ENCODE peak calls at places on chromosomes 4 and X, in nine cellular contexts. L, D, K, R, H, N, Q, S and J are unnamed samples.

GRCh38 chrX:152635941-152636340 is 1.8 kb upstream of the GABRQ start:
- DNase-seq in L (peak; percentile 35), D (peak; percentile 20), K (no peak), R (peak; percentile 71), H (no peak), N (peak; percentile 50), Q (peak; percentile 58), S (peak; percentile 55), J (peak; percentile 66)

GRCh38 chr4:164959896-164960295 is 17.6 kb downstream of the TRIM61 start:
- DNase-seq in L (no peak), D (peak; percentile 42), K (no peak), R (peak; percentile 48), H (no peak), N (peak; percentile 22), Q (no peak), S (peak; percentile 45), J (peak; percentile 95)

GRCh38 chr4:119207051-119207450 is 5.5 kb upstream of the USP53 start:
- DNase-seq in L (no peak), D (no peak), K (no peak), R (no peak), H (no peak), N (peak; percentile 50), Q (no peak), S (no peak), J (no peak)

GRCh38 chr4:173057906-173058305 is 110.7 kb upstream of the GALNT7 start:
- DNase-seq in L (no peak), D (no peak), K (no peak), R (peak; percentile 20), H (no peak), N (peak; percentile 12), Q (no peak), S (no peak), J (no peak)

GRCh38 chr4:78518551-78518950 is 33.0 kb upstream of the ANXA3 start:
- DNase-seq in L (no peak), D (no peak), K (no peak), R (no peak), H (no peak), N (no peak), Q (no peak), S (no peak), J (no peak)

GRCh38 chr4:87093443-87094123 is 126.8 kb downstream of the KLHL8 start:
- DNase-seq in L (peak; percentile 45), D (peak; percentile 69), K (no peak), R (peak; percentile 72), H (peak; percentile 69), N (peak; percentile 72), Q (peak; percentile 72), S (peak; percentile 97), J (peak; percentile 59)

GRCh38 chr4:162075691-162076090 is 88.1 kb downstream of the FSTL5 start:
- DNase-seq in L (no peak), D (no peak), K (no peak), R (no peak), H (no peak), N (no peak), Q (no peak), S (peak; percentile 33), J (peak; percentile 50)

GRCh38 chr4:141391771-141392170 is 171.1 kb downstream of the ZNF330 start:
- DNase-seq in L (no peak), D (peak; percentile 53), K (no peak), R (peak; percentile 96), H (no peak), N (no peak), Q (no peak), S (peak; percentile 46), J (peak; percentile 49)

GRCh38 chr4:142354794-142355416 is 491.2 kb downstream of the INPP4B start:
- DNase-seq in L (no peak), D (no peak), K (no peak), R (peak; percentile 37), H (no peak), N (no peak), Q (peak; percentile 42), S (no peak), J (no peak)

GRCh38 chr4:95549246-95550138 is 719 bp upstream of the UNC5C start:
- DNase-seq in L (peak; percentile 36), D (no peak), K (no peak), R (no peak), H (peak; percentile 79), N (peak; percentile 19), Q (peak; percentile 78), S (peak; percentile 35), J (peak; percentile 28)

GRCh38 chr4:95219109-95219508 is 329.7 kb downstream of the UNC5C start:
- DNase-seq in L (no peak), D (no peak), K (no peak), R (no peak), H (no peak), N (peak; percentile 89), Q (no peak), S (no peak), J (peak; percentile 5)

GRCh38 chrX:71923516-71923915 is 12.9 kb downstream of the NHSL2 start:
- DNase-seq in L (no peak), D (no peak), K (no peak), R (no peak), H (no peak), N (no peak), Q (no peak), S (peak; percentile 2), J (peak; percentile 48)

GRCh38 chrX:47156611-47157520 is 11.8 kb downstream of the RBM10 start:
- DNase-seq in L (no peak), D (no peak), K (no peak), R (no peak), H (no peak), N (no peak), Q (no peak), S (no peak), J (no peak)

GRCh38 chrX:67555578-67556203 is 11.9 kb downstream of the AR start:
- DNase-seq in L (no peak), D (no peak), K (no peak), R (peak; percentile 10), H (no peak), N (peak; percentile 21), Q (peak; percentile 26), S (peak; percentile 55), J (peak; percentile 58)

GRCh38 chr4:79865253-79865652 is 207.8 kb downstream of the ANTXR2 start:
- DNase-seq in L (no peak), D (no peak), K (no peak), R (peak; percentile 26), H (no peak), N (peak; percentile 73), Q (no peak), S (peak; percentile 53), J (peak; percentile 24)

GRCh38 chr4:8025668-8026067 is 86.0 kb upstream of the AFAP1 start:
- DNase-seq in L (no peak), D (no peak), K (no peak), R (no peak), H (no peak), N (no peak), Q (no peak), S (peak; percentile 25), J (peak; percentile 77)

GRCh38 chrX:9899640-9900075 is 67.5 kb upstream of the CLDN34 start:
- DNase-seq in L (peak; percentile 34), D (no peak), K (no peak), R (no peak), H (peak; percentile 54), N (peak; percentile 91), Q (no peak), S (no peak), J (no peak)

GRCh38 chrX:29478336-29479069 is 736.9 kb upstream of the MAGEB2 start:
- DNase-seq in L (peak; percentile 23), D (peak; percentile 6), K (no peak), R (peak; percentile 51), H (peak; percentile 62), N (peak; percentile 26), Q (peak; percentile 58), S (peak; percentile 43), J (peak; percentile 56)
- TF ChIP-seq CTCF in L (peak; percentile 83), D (peak; percentile 13), K (peak; percentile 20), R (peak; percentile 66), H (peak; percentile 83), N (peak; percentile 46), Q (peak; percentile 54), S (peak; percentile 70), J (peak; percentile 71)

GRCh38 chr4:174531486-174531885 is 9.2 kb upstream of the HPGD start:
- DNase-seq in L (no peak), D (no peak), K (no peak), R (no peak), H (no peak), N (no peak), Q (no peak), S (no peak), J (no peak)
- TF ChIP-seq CTCF in L (no peak), D (no peak), K (no peak), R (no peak), H (no peak), N (no peak), Q (no peak), S (no peak), J (no peak)

DNA sequence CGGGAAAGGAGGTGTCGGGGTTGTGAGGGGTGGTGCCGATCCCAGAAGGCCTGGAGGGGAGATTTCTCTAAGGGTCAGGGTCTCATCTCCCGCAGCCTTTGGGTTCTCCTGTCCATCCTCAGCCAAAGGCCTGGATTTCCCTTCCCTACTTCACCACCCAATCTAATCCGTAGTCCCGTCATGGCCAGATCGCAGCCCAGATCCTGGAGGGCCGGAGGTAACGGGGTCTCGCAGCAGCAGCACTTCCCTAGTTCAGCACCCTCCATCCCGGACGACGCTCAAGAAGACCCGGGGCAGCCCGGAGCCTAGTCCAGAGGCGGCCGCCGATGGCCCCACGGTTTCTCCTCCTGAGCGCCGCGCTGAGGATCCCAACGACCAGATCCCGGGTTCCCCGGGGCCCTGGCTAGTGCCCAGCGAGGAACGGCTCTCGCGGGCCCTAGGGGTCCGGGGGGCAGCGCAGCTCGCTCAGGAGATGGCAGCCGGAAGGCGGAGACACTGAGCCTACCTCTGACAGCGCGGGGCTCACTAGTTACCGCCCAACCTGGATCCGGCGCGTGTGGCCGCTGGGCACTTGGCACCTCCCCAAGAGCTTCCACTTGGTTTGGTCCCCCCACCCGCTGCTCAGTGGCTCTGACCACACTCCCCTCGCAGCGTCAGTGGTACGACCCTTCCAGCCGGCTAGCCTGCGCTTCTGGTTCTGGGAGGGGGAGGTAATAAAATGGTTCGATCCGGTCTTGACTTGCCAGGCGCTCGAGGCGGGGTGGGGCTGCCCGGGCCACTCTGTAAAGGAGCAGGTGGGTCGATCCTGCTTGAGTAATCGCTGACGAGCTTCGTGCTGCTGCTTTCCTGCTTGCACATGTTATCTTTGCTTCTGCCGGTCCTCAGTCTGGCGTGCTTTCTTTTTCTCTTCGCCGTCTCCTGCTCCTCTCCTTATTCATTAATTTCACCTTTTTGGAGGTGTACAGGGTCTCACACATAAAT is 3.6 kb downstream of the MAGIX start:
- DNase-seq in L (peak; percentile 30), D (peak; percentile 80), K (peak; percentile 86), R (no peak), H (peak; percentile 59), N (peak; percentile 61), Q (peak; percentile 84), S (peak; percentile 95), J (peak; percentile 88)
- TF ChIP-seq CTCF in L (peak; percentile 24), D (peak; percentile 45), K (no peak), R (no peak), H (peak; percentile 25), N (no peak), Q (no peak), S (peak; percentile 34), J (peak; percentile 21)

DNA sequence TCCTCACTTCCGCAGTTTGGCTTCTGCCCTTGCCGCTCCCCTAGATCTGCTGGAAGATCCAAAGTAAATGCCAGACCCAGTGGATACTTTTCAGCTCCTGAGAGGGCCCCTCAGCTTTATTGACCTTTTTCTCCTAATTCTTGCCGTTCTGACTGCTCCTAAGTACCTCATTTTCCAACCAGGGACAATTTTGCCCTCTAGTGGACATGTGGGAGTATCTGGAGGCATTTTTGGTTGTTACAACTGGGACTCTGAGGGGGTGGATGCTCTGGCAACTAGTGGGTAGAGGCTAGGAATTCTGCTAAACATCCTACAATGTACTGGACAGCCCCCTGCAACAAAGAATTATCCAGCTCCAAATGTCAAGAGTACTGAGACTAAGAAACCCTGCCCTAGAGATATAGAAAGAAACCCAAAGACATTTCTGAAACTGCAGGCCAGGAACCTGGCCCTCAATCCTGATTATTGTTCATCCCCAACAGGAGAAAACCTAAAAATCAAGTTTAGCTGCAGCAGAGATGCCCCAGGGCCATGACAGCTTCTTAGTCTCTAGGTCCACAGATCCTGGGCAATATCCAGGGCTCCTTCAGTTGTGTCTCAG is 3.4 kb downstream of the TEX13B start:
- DNase-seq in L (no peak), D (peak; percentile 1), K (no peak), R (peak; percentile 66), H (no peak), N (peak; percentile 19), Q (peak; percentile 44), S (peak; percentile 30), J (peak; percentile 59)
- TF ChIP-seq CTCF in L (peak; percentile 59), D (peak; percentile 28), K (no peak), R (peak; percentile 80), H (peak; percentile 40), N (peak; percentile 41), Q (peak; percentile 59), S (peak; percentile 60), J (peak; percentile 61)